ENCODE peak calls at places on chromosome 16, in seven cellular contexts. K, W, R, A, G, I and E are unnamed samples.

GRCh38 chr16:66604376-66605176 is at the start of gene CMTM3:
- DNase-seq in K (peak; percentile 58), W (peak; percentile 74), R (peak; percentile 50), A (peak; percentile 87), G (peak; percentile 45), I (peak; percentile 49), E (peak; percentile 59)

GRCh38 chr16:83958137-83958810 is 5.2 kb downstream of the OSGIN1 start:
- DNase-seq in K (no peak), W (no peak), R (no peak), A (no peak), G (peak; percentile 19), I (no peak), E (no peak)

GRCh38 chr16:19001788-19002187 is 18.1 kb downstream of the TMC7 start:
- DNase-seq in K (no peak), W (no peak), R (no peak), A (no peak), G (peak; percentile 46), I (no peak), E (no peak)

GRCh38 chr16:87562201-87562600 is 40.1 kb upstream of the JPH3 start:
- DNase-seq in K (no peak), W (no peak), R (no peak), A (no peak), G (no peak), I (no peak), E (no peak)

GRCh38 chr16:23466162-23466885 is 13.3 kb upstream of the COG7 start:
- DNase-seq in K (no peak), W (no peak), R (no peak), A (no peak), G (peak; percentile 96), I (no peak), E (no peak)

GRCh38 chr16:57026778-57027062 is 37.4 kb downstream of the NLRC5 start:
- DNase-seq in K (no peak), W (no peak), R (no peak), A (no peak), G (no peak), I (no peak), E (no peak)

GRCh38 chr16:12255473-12255872 is 278.9 kb downstream of the SNX29 start:
- DNase-seq in K (no peak), W (no peak), R (no peak), A (no peak), G (peak; percentile 44), I (no peak), E (no peak)

GRCh38 chr16:52069866-52070265 is 477.1 kb downstream of the TOX3 start:
- DNase-seq in K (no peak), W (no peak), R (no peak), A (peak; percentile 71), G (peak; percentile 11), I (no peak), E (no peak)

GRCh38 chr16:5374184-5374583 is 276.6 kb upstream of the EEF2KMT start:
- DNase-seq in K (no peak), W (no peak), R (no peak), A (no peak), G (no peak), I (no peak), E (no peak)

GRCh38 chr16:5381481-5381880 is 283.9 kb upstream of the EEF2KMT start:
- DNase-seq in K (no peak), W (no peak), R (no peak), A (no peak), G (no peak), I (no peak), E (no peak)

GRCh38 chr16:5379948-5380347 is 282.4 kb upstream of the EEF2KMT start:
- DNase-seq in K (no peak), W (no peak), R (no peak), A (no peak), G (no peak), I (no peak), E (no peak)

GRCh38 chr16:5378531-5378930 is 280.9 kb upstream of the EEF2KMT start:
- DNase-seq in K (no peak), W (no peak), R (no peak), A (no peak), G (no peak), I (no peak), E (no peak)

GRCh38 chr16:5377280-5377898 is 279.8 kb upstream of the EEF2KMT start:
- DNase-seq in K (no peak), W (no peak), R (no peak), A (no peak), G (no peak), I (no peak), E (no peak)
- H3K9me3 ChIP-seq in K (no peaks in the 10 kb centered on the region), W (no peaks in the 10 kb centered on the region), R (no peaks in the 10 kb centered on the region), A (no peaks in the 10 kb centered on the region), G (peaks cover 27% of the 10 kb centered on the region), I (no peaks in the 10 kb centered on the region), E (no peaks in the 10 kb centered on the region)

GRCh38 chr16:31876955-31877828 is 3.6 kb downstream of the ZNF267 start:
- DNase-seq in K (peak; percentile 48), W (peak; percentile 47), R (peak; percentile 19), A (peak; percentile 63), G (peak; percentile 96), I (no peak), E (no peak)

GRCh38 chr16:31875112-31875803 is 1.7 kb downstream of the ZNF267 start:
- DNase-seq in K (no peak), W (no peak), R (no peak), A (no peak), G (peak; percentile 19), I (no peak), E (no peak)

GRCh38 chr16:31880322-31880979 is 6.8 kb downstream of the ZNF267 start:
- DNase-seq in K (no peak), W (no peak), R (no peak), A (peak; percentile 38), G (peak; percentile 80), I (peak; percentile 38), E (no peak)

GRCh38 chr16:31877876-31878642 is 4.5 kb downstream of the ZNF267 start:
- DNase-seq in K (no peak), W (no peak), R (no peak), A (no peak), G (no peak), I (no peak), E (no peak)

DNA sequence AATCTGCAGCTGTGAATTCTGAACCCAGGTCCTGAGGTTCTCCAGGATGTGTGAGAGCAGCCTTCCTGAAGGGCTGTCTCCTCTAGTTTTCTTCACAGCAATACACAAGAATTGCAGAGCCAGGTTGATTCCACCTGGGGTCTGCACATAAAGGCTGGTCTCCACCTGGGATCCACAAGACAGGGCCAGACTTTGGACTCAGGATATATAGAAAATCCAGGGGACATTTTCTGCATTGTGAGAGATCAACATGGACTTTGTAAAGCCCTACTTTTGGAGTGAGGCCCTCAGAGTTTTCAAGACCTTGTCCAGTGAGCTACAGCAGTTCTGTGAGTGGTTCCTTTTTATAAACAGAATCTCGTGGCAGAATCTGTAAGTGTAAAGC is 6.3 kb downstream of the ZNF267 start:
- DNase-seq in K (no peak), W (no peak), R (no peak), A (no peak), G (no peak), I (no peak), E (no peak)
- H3K9me3 ChIP-seq in K (peaks cover 12% of the 10 kb centered on the region), W (no peaks in the 10 kb centered on the region), R (no peaks in the 10 kb centered on the region), A (no peaks in the 10 kb centered on the region), G (peaks cover 2% of the 10 kb centered on the region), I (no peaks in the 10 kb centered on the region), E (peaks cover 3% of the 10 kb centered on the region)

GRCh38 chr16:35305476-35305875 is 1846.1 kb downstream of the TP53TG3F start:
- DNase-seq in K (no peak), W (no peak), R (no peak), A (no peak), G (no peak), I (no peak), E (no peak)
- H3K9me3 ChIP-seq in K (peaks cover 5% of the 10 kb centered on the region), W (peaks cover 4% of the 10 kb centered on the region), R (peaks cover 7% of the 10 kb centered on the region), A (no peaks in the 10 kb centered on the region), G (peaks cover 25% of the 10 kb centered on the region), I (no peaks in the 10 kb centered on the region), E (peaks cover 5% of the 10 kb centered on the region)

GRCh38 chr16:78761427-78761826 is 662.0 kb downstream of the WWOX start:
- DNase-seq in K (no peak), W (no peak), R (no peak), A (no peak), G (no peak), I (no peak), E (no peak)

GRCh38 chr16:78762222-78762621 is 662.8 kb downstream of the WWOX start:
- DNase-seq in K (no peak), W (no peak), R (no peak), A (no peak), G (no peak), I (no peak), E (no peak)

GRCh38 chr16:78763821-78764440 is 664.5 kb downstream of the WWOX start:
- DNase-seq in K (no peak), W (peak; percentile 1), R (no peak), A (no peak), G (no peak), I (no peak), E (no peak)

GRCh38 chr16:78768226-78768625 is 668.8 kb downstream of the WWOX start:
- DNase-seq in K (no peak), W (no peak), R (no peak), A (no peak), G (no peak), I (no peak), E (no peak)

GRCh38 chr16:78764478-78764877 is 665.0 kb downstream of the WWOX start:
- DNase-seq in K (no peak), W (peak; percentile 0), R (no peak), A (no peak), G (no peak), I (no peak), E (no peak)
- H3K9me3 ChIP-seq in K (no peaks in the 10 kb centered on the region), W (no peaks in the 10 kb centered on the region), R (no peaks in the 10 kb centered on the region), A (no peaks in the 10 kb centered on the region), G (peaks cover 25% of the 10 kb centered on the region), I (no peaks in the 10 kb centered on the region), E (no peaks in the 10 kb centered on the region)

DNA sequence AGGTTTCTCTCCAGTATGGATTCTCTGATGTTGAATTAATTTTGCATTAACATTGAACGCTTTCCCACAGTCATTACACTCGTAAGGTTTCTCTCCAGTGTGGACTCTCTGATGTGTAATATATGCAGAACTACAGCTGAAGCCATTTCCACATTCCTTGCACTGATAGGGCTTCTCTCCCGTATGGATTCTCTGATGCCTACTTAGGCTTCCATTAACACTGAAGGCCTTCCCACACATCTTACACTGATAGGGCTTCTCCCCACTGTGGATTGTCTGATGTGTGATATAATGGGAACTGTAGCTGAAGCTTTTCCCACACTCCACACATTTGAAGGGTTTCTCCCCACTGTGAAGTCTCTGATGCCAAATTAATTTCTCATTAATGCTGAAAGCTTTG is 7.2 kb upstream of the TLE7 start:
- DNase-seq in K (no peak), W (no peak), R (no peak), A (no peak), G (no peak), I (no peak), E (no peak)
- H3K9me3 ChIP-seq in K (peaks cover 65% of the 10 kb centered on the region), W (peaks cover 32% of the 10 kb centered on the region), R (peaks cover 73% of the 10 kb centered on the region), A (peaks cover 35% of the 10 kb centered on the region), G (peaks cover 78% of the 10 kb centered on the region), I (peaks cover 3% of the 10 kb centered on the region), E (peaks cover 26% of the 10 kb centered on the region)

DNA sequence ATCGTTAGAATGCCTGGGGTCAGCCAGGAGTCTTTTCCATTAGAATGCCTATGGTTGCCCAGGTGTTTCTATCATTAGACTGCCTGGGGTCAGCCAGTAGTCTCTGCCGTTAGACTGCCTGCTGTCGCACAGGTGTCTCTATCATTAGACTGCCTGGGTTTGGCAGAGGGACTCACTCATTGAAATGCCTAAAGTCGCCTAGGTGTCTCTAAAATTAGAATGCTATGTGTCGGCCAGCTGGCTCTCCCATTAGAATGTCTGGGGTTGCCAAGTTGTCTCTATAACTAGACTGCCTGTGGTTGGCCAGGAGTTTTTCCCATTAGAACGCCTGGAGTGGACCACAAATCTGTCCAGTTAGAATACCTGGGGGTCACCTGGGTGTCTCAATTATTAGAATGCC is 2266.5 kb downstream of the TP53TG3F start:
- DNase-seq in K (no peak), W (no peak), R (no peak), A (no peak), G (no peak), I (no peak), E (no peak)
- H3K9me3 ChIP-seq in K (peaks cover 15% of the 10 kb centered on the region), W (peaks cover 11% of the 10 kb centered on the region), R (peaks cover 46% of the 10 kb centered on the region), A (no peaks in the 10 kb centered on the region), G (peaks cover 6% of the 10 kb centered on the region), I (no peaks in the 10 kb centered on the region), E (peaks cover 5% of the 10 kb centered on the region)